ENCODE peak calls at places on chromosome 15, in nine cellular contexts. J, B, H, P, N, W, F, S and M are unnamed samples.

GRCh38 chr15:63044645-63045437 is 2.3 kb downstream of the TPM1 start:
- DNase-seq in F (no peak), P (no peak), N (no peak), B (no peak), S (peak), J (peak), W (peak), H (peak), M (no peak)

GRCh38 chr15:70586241-70586640 is 177.1 kb downstream of the UACA start:
- DNase-seq in W (no peak), N (no peak), P (no peak), J (no peak), B (no peak), H (no peak), F (no peak), S (no peak), M (no peak)

GRCh38 chr15:44591326-44591725 is 54.4 kb downstream of the EIF3J start:
- DNase-seq in N (no peak), F (no peak), J (no peak), B (no peak), S (no peak), W (no peak), P (no peak), H (no peak), M (no peak)

GRCh38 chr15:64288577-64288976 is 67.4 kb downstream of the CSNK1G1 start:
- DNase-seq in H (peak), J (peak), P (no peak), N (no peak), W (peak), B (peak), S (no peak), F (no peak), M (no peak)

GRCh38 chr15:97235285-97235985 is 725.1 kb upstream of the ARRDC4 start:
- DNase-seq in W (peak), S (no peak), J (peak), P (no peak), F (peak), N (peak), B (no peak), H (peak), M (no peak)

GRCh38 chr15:36527512-36528162 is 51.8 kb upstream of the CDIN1 start:
- DNase-seq in S (no peak), B (no peak), P (no peak), W (peak), J (no peak), H (peak), N (no peak), F (no peak), M (no peak)

GRCh38 chr15:69862540-69862939 is 235.2 kb downstream of the TLE3 start:
- DNase-seq in F (no peak), J (peak), W (no peak), S (no peak), P (no peak), N (peak), H (no peak), B (no peak), M (no peak)

GRCh38 chr15:37034392-37034791 is 66.0 kb downstream of the MEIS2 start:
- DNase-seq in F (no peak), W (no peak), N (no peak), H (no peak), J (no peak), S (no peak), P (no peak), B (no peak), M (no peak)

DNA sequence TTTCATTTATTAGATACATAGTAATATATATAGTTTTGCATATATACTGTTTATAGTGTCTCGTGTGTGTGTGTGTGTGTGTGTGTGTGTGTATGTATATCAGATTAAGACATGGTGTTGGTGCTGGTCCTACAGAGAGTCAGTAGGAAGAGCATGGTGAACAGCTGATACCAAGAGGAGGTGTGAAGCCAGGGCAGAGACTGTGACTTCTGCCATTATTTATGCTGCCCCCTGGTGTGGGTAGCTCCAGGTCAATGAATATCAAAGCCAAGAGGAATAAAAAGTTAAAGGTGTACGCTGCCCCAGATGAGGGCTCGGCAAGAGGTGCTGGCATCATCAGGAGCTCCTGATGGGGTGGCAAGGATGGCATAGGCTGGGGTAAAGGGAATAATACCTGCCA is 299.5 kb upstream of the RASGRP1 start:
- DNase-seq in N (peak), W (no peak), J (no peak), B (no peak), F (no peak), H (no peak), S (no peak), P (no peak), M (no peak)
- TF ChIP-seq CTCF in N (no peak), W (peak), J (peak), B (no peak), F (no peak), H (no peak), S (no peak), P (no peak), M (no peak)

GRCh38 chr15:40438712-40439111 is 2.0 kb upstream of the BAHD1 start:
- DNase-seq in N (no peak), S (peak), J (no peak), B (no peak), H (no peak), P (peak), W (no peak), F (no peak), M (no peak)

GRCh38 chr15:40436892-40437753 is 3.6 kb upstream of the BAHD1 start:
- DNase-seq in N (no peak), W (no peak), P (no peak), F (no peak), J (no peak), S (peak), B (no peak), H (no peak), M (no peak)

GRCh38 chr15:40436116-40436891 is 4.4 kb upstream of the BAHD1 start:
- DNase-seq in S (peak), P (no peak), H (no peak), F (no peak), W (no peak), J (no peak), N (no peak), B (no peak), M (no peak)

GRCh38 chr15:40439461-40440299 is 1.1 kb upstream of the BAHD1 start:
- DNase-seq in J (no peak), F (no peak), B (no peak), H (peak), W (no peak), N (peak), S (peak), P (peak), M (no peak)

GRCh38 chr15:40437754-40438687 is 2.7 kb upstream of the BAHD1 start:
- DNase-seq in B (no peak), P (no peak), J (no peak), H (no peak), W (no peak), F (no peak), N (no peak), S (peak), M (no peak)
- TF ChIP-seq CTCF in B (no peak), P (no peak), J (no peak), H (no peak), W (no peak), F (no peak), N (no peak), S (no peak), M (no peak)

GRCh38 chr15:74832826-74833225 is 6.4 kb downstream of the CPLX3 start:
- DNase-seq in H (no peak), F (no peak), S (no peak), N (no peak), W (no peak), B (no peak), J (no peak), P (no peak), M (no peak)

GRCh38 chr15:74833376-74834107 is 7.1 kb downstream of the CPLX3 start:
- DNase-seq in F (no peak), J (no peak), B (no peak), H (no peak), N (no peak), W (no peak), S (no peak), P (no peak), M (no peak)

GRCh38 chr15:74830868-74831267 is 4.4 kb downstream of the CPLX3 start:
- DNase-seq in W (peak), B (no peak), F (no peak), N (no peak), P (no peak), H (no peak), J (no peak), S (no peak), M (no peak)

GRCh38 chr15:74829991-74830390 is 3.6 kb downstream of the CPLX3 start:
- DNase-seq in H (no peak), N (no peak), P (no peak), B (no peak), S (no peak), J (no peak), W (no peak), F (no peak), M (no peak)

GRCh38 chr15:74831813-74832495 is 5.5 kb downstream of the CPLX3 start:
- DNase-seq in J (no peak), P (peak), H (no peak), N (no peak), F (no peak), S (no peak), B (no peak), W (no peak), M (no peak)
- TF ChIP-seq CTCF in J (no peak), P (no peak), H (no peak), N (no peak), F (no peak), S (no peak), B (no peak), W (no peak), M (no peak)

GRCh38 chr15:77578641-77579372 is 53.9 kb downstream of the LINGO1 start:
- DNase-seq in J (no peak), H (no peak), B (no peak), F (no peak), P (no peak), N (no peak), W (no peak), S (peak), M (no peak)
- TF ChIP-seq CTCF in J (no peak), H (no peak), B (no peak), F (no peak), P (no peak), N (no peak), W (no peak), S (no peak), M (no peak)